ENCODE peak calls at places on chromosomes 12 and 14, in eight cellular contexts. L is PC-9, X is pancreas, P is PC-3, S is neuronal stem cell, E is right cardiac atrium, B is uterus, Z is lung. O is an unnamed sample.

GRCh38 chr12:62308201-62308600 is 48.0 kb downstream of the USP15 start:
- DNase-seq in B (no peak), E (no peak), P (no peak), L (no peak), X (no peak), S (no peak), Z (no peak), O (no peak)

GRCh38 chr14:67837011-67837624 is 17.5 kb downstream of the RAD51B start:
- DNase-seq in E (peak), B (no peak), Z (peak), L (peak), S (no peak), X (no peak), P (peak), O (peak)

GRCh38 chr12:98974767-98975381 is 329.8 kb downstream of the APAF1 start:
- DNase-seq in P (no peak), Z (no peak), L (no peak), S (no peak), X (no peak), B (no peak), E (no peak), O (no peak)

GRCh38 chr14:89787525-89787924 is 167.0 kb downstream of the EFCAB11 start:
- DNase-seq in B (no peak), L (no peak), S (no peak), X (no peak), E (no peak), P (peak), Z (no peak), O (no peak)

GRCh38 chr14:90850487-90850886 is 34.3 kb upstream of the TTC7B start:
- DNase-seq in E (no peak), X (no peak), Z (no peak), L (peak), S (no peak), B (no peak), P (peak), O (no peak)

GRCh38 chr12:13627536-13627935 is 353.9 kb downstream of the GRIN2B start:
- DNase-seq in X (no peak), P (no peak), L (no peak), Z (no peak), E (no peak), S (no peak), B (no peak), O (no peak)

GRCh38 chr14:74977901-74978385 is 22.5 kb upstream of the PGF start:
- DNase-seq in X (no peak), S (no peak), Z (no peak), P (no peak), E (no peak), L (no peak), B (no peak), O (no peak)

GRCh38 chr14:95072310-95072709 is 85.0 kb downstream of the DICER1 start:
- DNase-seq in L (no peak), X (no peak), B (no peak), E (no peak), Z (no peak), P (no peak), S (no peak), O (no peak)

DNA sequence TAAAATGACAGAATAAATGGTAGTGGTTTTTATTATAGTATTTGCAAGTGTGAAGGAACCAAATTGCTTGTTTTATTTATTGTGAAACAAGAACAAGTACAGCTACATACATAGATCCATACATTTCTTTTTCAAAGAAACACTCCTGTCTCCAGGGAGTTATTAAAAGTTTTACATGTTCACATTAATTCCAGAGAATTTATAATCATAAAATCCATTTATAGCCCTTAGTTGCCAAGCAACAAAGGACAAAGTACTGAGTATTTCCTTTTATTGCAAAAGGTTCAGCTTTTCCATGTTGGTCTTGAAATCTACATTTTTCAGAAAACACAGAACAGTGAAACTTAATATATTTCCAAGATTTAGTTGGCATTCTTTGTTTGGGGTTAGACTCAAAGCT is 9.5 kb downstream of the MYRFL start:
- DNase-seq in S (no peak), B (no peak), L (no peak), X (no peak), E (no peak), P (no peak), Z (no peak), O (no peak)
- H3K27ac ChIP-seq in S (no peak), B (no peak), L (no peak), X (peak), E (no peak), P (no peak), Z (no peak), O (no peak)

GRCh38 chr12:65517656-65518210 is 239.2 kb downstream of the MSRB3 start:
- DNase-seq in X (no peak), L (no peak), B (no peak), P (no peak), Z (no peak), S (no peak), E (no peak), O (no peak)
- H3K27ac ChIP-seq in X (no peak), L (no peak), B (no peak), P (no peak), Z (no peak), S (no peak), E (no peak), O (no peak)

GRCh38 chr14:103743691-103744090 is 28.1 kb downstream of the ZFYVE21 start:
- DNase-seq in S (no peak), B (no peak), E (no peak), X (no peak), Z (no peak), L (no peak), P (no peak), O (no peak)

GRCh38 chr14:103740991-103741689 is 25.5 kb downstream of the ZFYVE21 start:
- DNase-seq in S (no peak), Z (no peak), L (no peak), E (no peak), X (no peak), P (no peak), B (no peak), O (no peak)

GRCh38 chr14:103741876-103742275 is 26.3 kb downstream of the ZFYVE21 start:
- DNase-seq in Z (no peak), P (no peak), X (no peak), S (no peak), B (no peak), L (no peak), E (no peak), O (no peak)

GRCh38 chr14:103744621-103745395 is 29.2 kb downstream of the ZFYVE21 start:
- DNase-seq in P (no peak), B (no peak), L (no peak), E (no peak), S (no peak), X (no peak), Z (no peak), O (no peak)

DNA sequence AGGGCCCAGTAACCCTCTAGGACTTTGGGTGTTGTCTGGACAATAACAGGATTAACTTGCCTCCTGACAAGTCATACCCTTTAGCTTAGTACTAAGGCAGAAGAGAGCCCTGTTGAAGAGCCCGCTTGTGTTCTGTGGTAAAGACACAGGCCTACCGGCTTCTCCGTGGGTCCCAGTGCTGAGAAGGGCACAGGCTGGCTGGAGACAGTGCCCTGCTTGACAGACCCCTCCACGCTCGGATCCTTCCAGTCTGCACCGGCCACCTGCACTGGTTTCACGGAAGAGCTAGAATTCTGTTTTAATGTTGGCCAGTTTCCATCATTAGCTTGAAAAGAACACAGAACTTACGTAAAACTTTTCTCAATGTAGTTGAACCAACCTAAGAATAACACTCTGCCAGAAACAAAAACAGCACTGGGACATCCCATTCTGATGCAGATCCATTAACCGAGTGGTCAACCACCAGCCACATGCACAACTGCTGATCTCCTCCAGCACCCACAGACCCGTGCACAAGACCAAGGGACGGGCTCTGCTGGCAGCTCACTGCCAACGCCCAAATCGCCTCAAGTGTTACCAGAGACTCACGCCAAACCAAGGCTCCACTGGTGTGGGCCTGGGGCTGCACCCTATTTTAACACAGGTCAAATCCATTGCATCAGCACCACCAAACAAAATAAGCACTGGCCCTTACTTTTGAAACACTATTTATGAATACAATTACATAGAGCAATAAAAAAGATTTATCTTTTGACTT is 27.1 kb downstream of the ZFYVE21 start:
- DNase-seq in X (no peak), L (no peak), B (no peak), E (no peak), S (no peak), Z (no peak), P (no peak), O (no peak)
- H3K27ac ChIP-seq in X (no peak), L (no peak), B (no peak), E (no peak), S (no peak), Z (no peak), P (no peak), O (no peak)

GRCh38 chr14:96204151-96205058 is at the start of gene BDKRB2:
- DNase-seq in P (peak), L (peak), Z (peak), S (peak), X (peak), B (peak), E (peak), O (peak)

GRCh38 chr14:96203116-96203515 is 1.5 kb upstream of the BDKRB2 start:
- DNase-seq in Z (no peak), E (peak), P (no peak), B (no peak), X (no peak), L (no peak), S (no peak), O (no peak)

GRCh38 chr14:96201965-96202364 is 2.7 kb upstream of the BDKRB2 start:
- DNase-seq in L (no peak), B (no peak), Z (no peak), S (no peak), X (no peak), P (no peak), E (no peak), O (no peak)

GRCh38 chr14:96202441-96203094 is 2.1 kb upstream of the BDKRB2 start:
- DNase-seq in P (no peak), B (no peak), E (no peak), Z (no peak), X (no peak), S (no peak), L (no peak), O (no peak)

DNA sequence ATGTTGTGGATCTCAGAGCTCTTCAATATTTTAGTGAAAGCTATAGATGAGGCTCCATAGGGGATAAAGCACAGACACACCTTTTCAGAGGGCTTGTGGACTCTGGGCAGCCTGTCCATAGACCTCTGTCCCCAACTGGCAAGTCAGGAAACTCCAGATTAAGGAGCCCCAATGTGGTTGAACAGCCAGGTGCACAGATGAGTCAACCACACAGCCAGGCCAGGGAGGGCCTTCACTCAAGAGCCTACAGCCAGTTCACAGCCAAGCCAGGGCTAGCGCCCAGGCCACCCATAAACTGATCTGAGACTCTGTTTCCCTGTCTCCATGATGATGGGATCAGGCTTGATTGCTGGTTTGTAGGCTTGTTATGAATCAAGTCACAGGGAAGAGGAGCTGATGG is 1.0 kb upstream of the BDKRB2 start:
- DNase-seq in E (no peak), Z (no peak), X (no peak), L (peak), B (no peak), S (no peak), P (no peak), O (no peak)
- H3K27ac ChIP-seq in E (no peak), Z (no peak), X (peak), L (peak), B (no peak), S (no peak), P (no peak), O (no peak)

GRCh38 chr14:28755930-28756895 is 10.4 kb upstream of the FOXG1 start:
- DNase-seq in Z (no peak), S (no peak), E (no peak), P (no peak), X (no peak), L (no peak), B (no peak), O (no peak)
- H3K27ac ChIP-seq in Z (no peak), S (no peak), E (no peak), P (no peak), X (no peak), L (no peak), B (no peak), O (no peak)

GRCh38 chr12:113262710-113263109 is 41.4 kb downstream of the TPCN1 start:
- DNase-seq in E (peak), L (no peak), B (no peak), S (no peak), Z (no peak), X (no peak), P (no peak), O (no peak)
- H3K27ac ChIP-seq in E (no peak), L (no peak), B (peak), S (no peak), Z (no peak), X (peak), P (no peak), O (no peak)

GRCh38 chr12:123069436-123070266 is 81.2 kb downstream of the PITPNM2 start:
- DNase-seq in P (no peak), X (no peak), Z (no peak), L (no peak), B (no peak), S (no peak), E (no peak), O (no peak)

GRCh38 chr12:123065666-123066457 is 85.0 kb downstream of the PITPNM2 start:
- DNase-seq in X (no peak), S (no peak), B (no peak), L (no peak), E (no peak), P (no peak), Z (no peak), O (no peak)

GRCh38 chr12:123070267-123071081 is 80.4 kb downstream of the PITPNM2 start:
- DNase-seq in B (no peak), P (no peak), L (peak), X (no peak), Z (no peak), S (no peak), E (no peak), O (no peak)

GRCh38 chr12:123064885-123065619 is 84.6 kb downstream of the ARL6IP4 start:
- DNase-seq in E (peak), S (no peak), X (no peak), Z (no peak), L (no peak), P (no peak), B (no peak), O (no peak)

DNA sequence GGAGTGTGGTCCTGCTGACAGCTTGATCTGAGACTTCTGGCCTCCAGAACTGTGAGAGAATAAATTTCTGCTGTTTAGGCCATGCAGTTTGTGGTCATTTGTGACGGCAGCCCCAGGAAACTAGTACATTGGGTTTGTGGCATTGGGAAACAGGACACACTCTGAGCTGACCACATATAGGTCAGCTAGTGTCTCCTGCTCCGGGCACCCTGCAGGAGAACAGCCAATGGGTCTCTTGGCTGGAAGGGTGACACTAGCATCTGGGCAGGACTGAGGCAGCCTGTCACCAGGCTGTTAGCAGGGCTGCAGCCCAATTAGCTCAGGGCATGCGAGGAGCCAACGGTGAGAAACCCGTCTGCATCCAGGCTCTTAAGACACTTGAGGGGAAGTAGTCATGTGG is 83.2 kb downstream of the PITPNM2 start:
- DNase-seq in S (no peak), Z (no peak), L (no peak), X (no peak), P (no peak), E (no peak), B (no peak), O (no peak)
- H3K27ac ChIP-seq in S (no peak), Z (no peak), L (no peak), X (no peak), P (no peak), E (no peak), B (no peak), O (no peak)

GRCh38 chr14:24093901-24094838 is at the start of gene PCK2:
- DNase-seq in P (peak), Z (peak), L (peak), B (peak), E (peak), S (peak), X (peak), O (peak)
- H3K27ac ChIP-seq in P (peak), Z (peak), L (peak), B (peak), E (peak), S (peak), X (peak), O (peak)

GRCh38 chr12:69338120-69338859 is 9.9 kb upstream of the LYZ start:
- DNase-seq in S (no peak), P (no peak), X (no peak), L (no peak), B (no peak), Z (no peak), E (no peak), O (no peak)
- H3K27ac ChIP-seq in S (no peak), P (no peak), X (peak), L (no peak), B (no peak), Z (no peak), E (no peak), O (no peak)

GRCh38 chr12:124368421-124369032 is 73.6 kb downstream of the RFLNA start:
- DNase-seq in E (no peak), Z (no peak), L (no peak), X (no peak), P (no peak), B (no peak), S (no peak), O (no peak)

GRCh38 chr12:124363376-124363965 is 68.6 kb downstream of the RFLNA start:
- DNase-seq in Z (no peak), E (no peak), S (no peak), L (no peak), X (no peak), B (no peak), P (no peak), O (no peak)

GRCh38 chr12:124369055-124369900 is 74.4 kb downstream of the RFLNA start:
- DNase-seq in P (peak), L (peak), S (no peak), X (peak), E (peak), B (peak), Z (peak), O (peak)

GRCh38 chr12:124364543-124364942 is 69.7 kb downstream of the RFLNA start:
- DNase-seq in Z (no peak), X (no peak), E (no peak), B (no peak), S (no peak), P (no peak), L (no peak), O (no peak)

GRCh38 chr12:124365726-124366430 is 71.0 kb downstream of the RFLNA start:
- DNase-seq in S (no peak), B (no peak), L (no peak), P (no peak), X (no peak), Z (no peak), E (no peak), O (no peak)
- H3K27ac ChIP-seq in S (no peak), B (peak), L (no peak), P (no peak), X (no peak), Z (no peak), E (no peak), O (peak)